ENCODE peak calls at places on chromosome X, in five cellular contexts. K, Z, V, Y and L are unnamed samples.

GRCh38 chrX:46712733-46713132 is 46.2 kb downstream of the SLC9A7 start:
- DNase-seq in K (no peak), Z (no peak), V (no peak), Y (no peak), L (no peak)

GRCh38 chrX:153766098-153766817 is 2.2 kb downstream of the PLXNB3 start:
- DNase-seq in K (peak), Z (peak), V (peak), Y (no peak), L (no peak)

GRCh38 chrX:137896123-137896522 is 330.2 kb downstream of the ZIC3 start:
- DNase-seq in K (no peak), Z (no peak), V (no peak), Y (no peak), L (no peak)

GRCh38 chrX:71098302-71098701 is 2.7 kb downstream of the FOXO4 start:
- DNase-seq in K (peak), Z (peak), V (peak), Y (peak), L (no peak)

GRCh38 chrX:154458954-154459829 is 1.1 kb downstream of the PLXNA3 start:
- DNase-seq in K (peak), Z (peak), V (peak), Y (no peak), L (no peak)

GRCh38 chrX:16258936-16259335 is 91.7 kb downstream of the MAGEB17 start:
- DNase-seq in K (no peak), Z (no peak), V (peak), Y (no peak), L (no peak)

GRCh38 chrX:101415180-101416130 is 7.4 kb downstream of the HNRNPH2 start:
- DNase-seq in K (peak), Z (peak), V (peak), Y (no peak), L (peak)

GRCh38 chrX:21963736-21964135 is 23.2 kb downstream of the SMS start:
- DNase-seq in K (no peak), Z (peak), V (no peak), Y (no peak), L (no peak)

GRCh38 chrX:7088968-7089615 is 58.4 kb upstream of the STS start:
- DNase-seq in K (no peak), Z (no peak), V (peak), Y (no peak), L (no peak)

GRCh38 chrX:20066968-20067708 is 49.6 kb downstream of the MAP7D2 start:
- DNase-seq in K (peak), Z (peak), V (peak), Y (peak), L (no peak)

GRCh38 chrX:96696462-96696861 is 11.8 kb downstream of the DIAPH2 start:
- DNase-seq in K (no peak), Z (no peak), V (no peak), Y (no peak), L (no peak)

GRCh38 chrX:107851215-107851614 is 25.5 kb downstream of the MID2 start:
- DNase-seq in K (no peak), Z (no peak), V (no peak), Y (no peak), L (no peak)

GRCh38 chrX:109384569-109385174 is 97.2 kb downstream of the GUCY2F start:
- DNase-seq in K (peak), Z (peak), V (peak), Y (no peak), L (no peak)

GRCh38 chrX:140762061-140762460 is 52.5 kb downstream of the LINC00632 start:
- DNase-seq in K (peak), Z (peak), V (peak), Y (no peak), L (no peak)

GRCh38 chrX:99172958-99173357 is 1237.1 kb downstream of the PCDH19 start:
- DNase-seq in K (no peak), Z (no peak), V (no peak), Y (no peak), L (no peak)

GRCh38 chrX:39652336-39652735 is 445.4 kb downstream of the BCOR start:
- DNase-seq in K (peak), Z (peak), V (no peak), Y (peak), L (no peak)

GRCh38 chrX:101206471-101206870 is 13.1 kb upstream of the DRP2 start:
- DNase-seq in K (peak), Z (peak), V (peak), Y (peak), L (no peak)

GRCh38 chrX:40153335-40154221 is 55.8 kb upstream of the BCOR start:
- DNase-seq in K (peak), Z (peak), V (peak), Y (no peak), L (no peak)

GRCh38 chrX:18146954-18147353 is 73.7 kb downstream of the BEND2 start:
- DNase-seq in K (peak), Z (peak), V (peak), Y (no peak), L (no peak)

DNA sequence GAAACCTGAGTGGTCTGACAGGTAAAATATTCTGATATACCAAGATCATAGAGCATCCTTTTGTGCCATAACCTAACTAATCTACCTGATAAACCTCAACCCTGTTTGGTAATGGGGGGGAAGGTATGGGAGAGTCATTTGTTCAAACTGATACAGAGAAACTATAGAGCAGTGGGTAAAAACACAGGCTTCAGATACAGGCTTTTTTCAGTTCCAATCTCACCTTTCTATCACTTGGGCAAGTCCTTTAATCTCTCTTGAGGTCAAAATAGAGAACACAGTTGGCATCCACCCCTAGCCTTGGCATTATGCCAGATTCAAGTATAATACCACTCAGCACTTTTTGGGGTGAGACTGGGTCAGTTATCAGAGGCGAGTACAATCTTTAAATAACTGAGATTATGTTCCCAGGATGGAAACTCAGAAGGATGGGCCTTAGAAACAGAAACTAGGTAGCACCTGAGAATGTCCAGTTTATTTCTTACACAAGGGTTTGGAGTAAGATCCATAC is 880 bp upstream of the ETDC start:
- DNase-seq in K (no peak), Z (no peak), V (no peak), Y (no peak), L (no peak)
- H3K4me3 ChIP-seq in K (no peak), Z (no peak), V (no peak), Y (no peak), L (no peak)

DNA sequence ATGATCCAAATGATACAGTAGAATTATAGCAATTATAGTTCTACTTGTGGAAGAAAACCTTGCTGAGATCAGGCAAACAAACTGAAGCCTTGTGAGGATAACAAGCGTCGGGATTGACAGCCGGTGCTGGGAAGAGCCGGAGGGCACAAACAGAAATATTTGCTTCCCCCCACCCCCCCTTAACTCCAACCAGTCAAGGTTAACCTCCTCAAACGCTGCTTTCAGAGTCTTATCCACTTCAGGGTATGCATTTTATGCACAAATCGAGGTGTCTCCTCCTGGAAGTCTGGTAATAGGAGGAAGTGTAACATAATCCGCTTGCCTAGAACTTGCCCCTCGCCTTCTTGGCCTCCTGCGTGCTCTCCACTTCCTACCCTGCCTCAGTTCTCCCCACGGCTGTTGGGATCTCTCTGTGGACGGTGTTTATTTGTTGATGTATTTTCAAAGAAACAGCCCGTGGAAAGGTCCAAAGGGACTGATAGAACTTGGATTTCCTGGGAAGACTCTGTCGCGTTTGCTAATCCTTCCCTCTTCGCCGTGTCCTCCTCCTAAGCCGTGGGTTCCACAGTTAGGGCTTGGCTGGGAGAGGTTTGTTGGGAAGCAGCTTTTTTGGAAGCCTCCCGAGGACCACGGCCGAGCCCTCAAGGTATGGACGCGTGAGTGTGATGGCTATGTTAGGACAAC is 4.1 kb upstream of the ARX start:
- DNase-seq in K (no peak), Z (no peak), V (no peak), Y (no peak), L (no peak)
- TF ChIP-seq EZH2 in K (no peak), Z (peak), V (peak), Y (no peak), L (no peak)

DNA sequence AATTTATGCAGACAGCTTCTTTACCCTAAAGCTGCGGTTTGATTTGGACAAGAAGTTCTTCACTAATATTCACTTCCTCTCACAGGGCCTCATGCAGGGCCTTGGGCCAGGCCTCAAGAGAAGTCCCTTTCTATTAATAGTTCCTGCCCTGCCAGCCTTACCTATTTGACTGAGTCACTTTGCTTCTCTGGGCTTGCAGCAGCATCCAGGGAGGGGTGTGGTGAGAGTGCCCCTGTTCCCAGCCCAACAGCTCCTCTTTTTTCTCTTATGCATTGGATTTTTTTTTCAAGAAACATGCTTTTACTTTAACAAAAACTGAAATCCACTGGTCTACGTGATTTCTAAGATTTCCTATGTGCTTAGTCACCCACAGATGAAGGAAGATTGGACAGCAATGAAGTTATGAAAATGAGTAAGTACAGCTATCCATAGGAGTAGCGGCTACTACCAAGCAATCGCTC is 26.7 kb downstream of the FAM156B start:
- DNase-seq in K (peak), Z (peak), V (peak), Y (no peak), L (no peak)
- H3K4me3 ChIP-seq in K (no peak), Z (no peak), V (no peak), Y (peak), L (peak)

DNA sequence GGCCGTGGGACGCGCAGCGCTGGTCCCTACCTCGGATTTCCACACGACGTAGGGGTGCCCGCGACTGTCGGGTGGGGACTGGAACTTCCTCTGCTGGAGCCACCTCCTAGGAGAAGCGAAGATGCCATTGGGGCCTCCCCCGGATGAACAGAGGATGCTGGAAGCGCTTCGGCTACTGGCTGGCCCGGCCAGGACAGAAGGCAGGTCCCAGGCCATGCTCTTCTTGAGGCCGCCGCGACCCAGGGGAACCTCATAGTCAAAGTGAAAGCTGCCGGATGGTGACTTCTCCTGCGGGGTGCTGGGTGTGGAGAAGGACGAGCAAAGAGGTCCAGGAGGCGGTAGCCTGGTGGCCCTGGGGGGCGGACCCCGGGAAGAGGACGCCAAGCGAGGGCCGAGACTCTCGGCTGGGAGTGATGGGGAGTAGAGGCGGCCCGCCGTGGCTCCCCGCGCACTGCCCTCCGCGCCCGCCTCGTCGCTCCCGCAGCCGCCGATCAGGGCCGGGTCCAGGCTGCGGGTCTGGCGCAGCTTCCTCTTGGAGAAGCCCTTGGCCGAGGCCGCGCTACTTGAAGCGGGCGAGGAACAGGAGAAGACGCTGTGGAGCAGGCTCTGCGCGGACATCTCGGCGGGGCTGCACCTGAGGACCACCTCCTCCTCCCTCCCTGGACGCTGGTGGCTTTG is 1.4 kb downstream of the ARHGAP6 start:
- DNase-seq in K (no peak), Z (peak), V (peak), Y (no peak), L (no peak)
- TF ChIP-seq EZH2 in K (no peak), Z (no peak), V (no peak), Y (no peak), L (no peak)

DNA sequence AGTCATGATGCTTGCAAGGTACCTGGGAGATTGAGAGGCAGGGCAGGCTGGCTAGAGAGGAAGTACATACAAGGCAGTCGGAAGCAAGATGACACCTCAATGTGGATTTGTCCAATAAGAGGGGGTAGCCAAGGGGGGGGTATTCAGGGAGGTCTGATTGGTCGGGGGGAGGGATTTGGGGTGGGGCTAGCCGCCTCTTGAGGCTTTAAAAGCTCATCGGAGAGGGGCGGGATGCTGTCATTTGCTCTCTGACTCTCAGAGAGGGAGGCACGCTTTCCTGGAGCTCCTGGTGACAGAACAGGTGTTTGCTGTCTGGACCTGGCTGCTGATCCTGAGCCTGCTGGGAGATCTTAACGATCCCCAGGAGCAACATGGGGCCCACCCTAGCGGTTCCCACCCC is at the start of gene GPR50:
- DNase-seq in K (no peak), Z (no peak), V (no peak), Y (no peak), L (no peak)
- H3K4me3 ChIP-seq in K (no peak), Z (no peak), V (no peak), Y (no peak), L (no peak)

DNA sequence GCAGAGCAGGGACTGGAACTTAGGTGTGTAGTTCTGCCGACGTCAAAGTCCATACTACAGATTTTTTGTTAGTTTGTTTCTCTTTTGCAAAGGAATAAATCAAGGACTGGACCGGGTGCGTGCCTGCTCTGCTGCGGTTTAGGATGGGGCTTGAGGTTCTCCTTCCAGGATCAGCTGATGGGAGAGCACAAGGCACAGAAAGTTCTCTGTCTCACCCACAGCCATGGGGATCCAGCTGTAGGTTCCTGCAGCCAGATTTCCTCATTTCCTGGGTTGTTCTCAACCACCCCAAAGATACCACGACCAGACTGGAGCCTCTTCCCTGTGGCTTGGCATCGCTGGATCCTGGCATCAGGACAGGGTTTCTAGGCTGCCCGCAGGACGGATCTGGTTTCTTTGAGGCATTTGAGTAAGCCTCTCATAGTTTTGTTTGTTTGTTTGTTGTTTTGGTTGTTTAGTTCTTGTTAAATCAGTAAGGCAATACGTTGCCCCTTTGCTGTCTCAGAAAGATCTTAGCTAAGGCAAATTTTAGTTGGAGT is 789 bp upstream of the SRPX start:
- DNase-seq in K (no peak), Z (peak), V (no peak), Y (no peak), L (no peak)
- TF ChIP-seq EZH2 in K (no peak), Z (no peak), V (no peak), Y (no peak), L (no peak)

GRCh38 chrX:1351981-1352714 is 15.6 kb downstream of the IL3RA start:
- DNase-seq in K (no peak), Z (no peak), V (no peak), Y (no peak), L (no peak)

GRCh38 chrX:1354036-1355019 is 17.7 kb downstream of the IL3RA start:
- DNase-seq in K (no peak), Z (no peak), V (no peak), Y (no peak), L (no peak)

GRCh38 chrX:1355800-1356148 is 19.2 kb downstream of the IL3RA start:
- DNase-seq in K (no peak), Z (no peak), V (no peak), Y (no peak), L (no peak)

GRCh38 chrX:1357993-1358392 is 21.4 kb downstream of the IL3RA start:
- DNase-seq in K (no peak), Z (no peak), V (no peak), Y (no peak), L (no peak)

GRCh38 chrX:1355131-1355799 is 18.7 kb downstream of the IL3RA start:
- DNase-seq in K (no peak), Z (no peak), V (no peak), Y (no peak), L (no peak)
- H3K4me3 ChIP-seq in K (no peak), Z (no peak), V (no peak), Y (no peak), L (no peak)

GRCh38 chrX:103464774-103465117 is 54.5 kb downstream of the RAB40A start:
- DNase-seq in K (peak), Z (peak), V (peak), Y (peak), L (peak)

GRCh38 chrX:103464071-103464773 is 55.1 kb downstream of the RAB40A start:
- DNase-seq in K (peak), Z (peak), V (peak), Y (peak), L (no peak)

GRCh38 chrX:103467870-103468269 is 51.4 kb downstream of the RAB40A start:
- DNase-seq in K (no peak), Z (no peak), V (peak), Y (no peak), L (no peak)

GRCh38 chrX:103461156-103461555 is 58.1 kb downstream of the RAB40A start:
- DNase-seq in K (peak), Z (peak), V (no peak), Y (no peak), L (no peak)

GRCh38 chrX:103467156-103467555 is 52.1 kb downstream of the RAB40A start:
- DNase-seq in K (no peak), Z (peak), V (no peak), Y (no peak), L (no peak)
- TF ChIP-seq EZH2 in K (no peak), Z (no peak), V (no peak), Y (no peak), L (no peak)

GRCh38 chrX:84187501-84188319 is at the start of gene RPS6KA6:
- DNase-seq in K (no peak), Z (peak), V (peak), Y (no peak), L (no peak)

GRCh38 chrX:84188320-84188834 is 378 bp upstream of the RPS6KA6 start:
- DNase-seq in K (no peak), Z (peak), V (peak), Y (no peak), L (no peak)

GRCh38 chrX:84192006-84192405 is 4.0 kb upstream of the RPS6KA6 start:
- DNase-seq in K (no peak), Z (no peak), V (no peak), Y (no peak), L (no peak)

GRCh38 chrX:84186603-84187358 is 1.2 kb downstream of the RPS6KA6 start:
- DNase-seq in K (no peak), Z (peak), V (peak), Y (no peak), L (no peak)

DNA sequence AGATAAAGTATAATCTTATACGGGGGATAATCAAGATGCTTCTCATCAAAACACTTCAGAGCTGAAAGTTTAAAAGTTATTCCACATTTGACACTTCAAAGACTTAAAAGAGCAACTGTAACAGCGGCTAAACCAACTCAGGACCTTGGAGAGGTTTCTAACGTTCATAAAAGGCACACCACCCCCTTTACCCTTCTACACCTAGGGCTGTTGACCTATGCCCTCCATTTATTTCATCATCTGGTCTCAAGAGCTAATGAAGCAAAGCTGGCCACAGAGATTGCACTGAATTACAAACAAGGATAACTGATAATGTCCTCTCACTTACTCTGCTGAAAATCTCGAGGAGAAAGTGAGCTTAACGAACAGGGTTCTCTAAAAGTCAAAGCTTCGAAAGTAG is 1.1 kb upstream of the RPS6KA6 start:
- DNase-seq in K (no peak), Z (peak), V (peak), Y (no peak), L (no peak)
- H3K4me3 ChIP-seq in K (no peak), Z (no peak), V (no peak), Y (no peak), L (no peak)